ENCODE peak calls at places on chromosomes 16 and 17, in five cellular contexts. One of them, this sample, is unnamed.

GRCh38 chr17:50459081-50459676 is 9.5 kb downstream of the CHAD start:
- DNase-seq in ACHN: no peak
- DNase-seq in stimulated activated naive CD4-positive, alpha-beta T cell: no peak
- DNase-seq in left cardiac atrium: no peak
- DNase-seq in ovary: no peak
- DNase-seq in this sample: no peak

GRCh38 chr17:43129671-43130010 is 4.5 kb upstream of the BRCA1 start:
- DNase-seq in ACHN: no peak
- DNase-seq in stimulated activated naive CD4-positive, alpha-beta T cell: no peak
- DNase-seq in left cardiac atrium: no peak
- DNase-seq in ovary: no peak
- DNase-seq in this sample: no peak

GRCh38 chr16:17173134-17173729 is 297.5 kb downstream of the XYLT1 start:
- DNase-seq in ACHN: no peak
- DNase-seq in stimulated activated naive CD4-positive, alpha-beta T cell: peak
- DNase-seq in left cardiac atrium: peak
- DNase-seq in ovary: no peak
- DNase-seq in this sample: peak

GRCh38 chr17:16273499-16273898 is 56.5 kb downstream of the PIGL start:
- DNase-seq in ACHN: no peak
- DNase-seq in stimulated activated naive CD4-positive, alpha-beta T cell: no peak
- DNase-seq in left cardiac atrium: no peak
- DNase-seq in ovary: no peak
- DNase-seq in this sample: no peak

GRCh38 chr17:65446838-65447526 is 114.5 kb downstream of the AXIN2 start:
- DNase-seq in ACHN: no peak
- DNase-seq in stimulated activated naive CD4-positive, alpha-beta T cell: no peak
- DNase-seq in left cardiac atrium: no peak
- DNase-seq in ovary: no peak
- DNase-seq in this sample: no peak

GRCh38 chr16:68311316-68311620 is 449 bp downstream of the PRMT7 start:
- DNase-seq in ACHN: no peak
- DNase-seq in stimulated activated naive CD4-positive, alpha-beta T cell: no peak
- DNase-seq in left cardiac atrium: no peak
- DNase-seq in ovary: no peak
- DNase-seq in this sample: no peak

GRCh38 chr16:72787519-72788268 is 260.2 kb downstream of the ZFHX3 start:
- DNase-seq in ACHN: peak
- DNase-seq in stimulated activated naive CD4-positive, alpha-beta T cell: peak
- DNase-seq in left cardiac atrium: peak
- DNase-seq in ovary: peak
- DNase-seq in this sample: peak

GRCh38 chr16:648071-648785 is 937 bp upstream of the WDR90 start:
- DNase-seq in ACHN: peak
- DNase-seq in stimulated activated naive CD4-positive, alpha-beta T cell: no peak
- DNase-seq in left cardiac atrium: no peak
- DNase-seq in ovary: no peak
- DNase-seq in this sample: no peak

GRCh38 chr16:52547834-52548215 is 882 bp upstream of the TOX3 start:
- DNase-seq in ACHN: no peak
- DNase-seq in stimulated activated naive CD4-positive, alpha-beta T cell: no peak
- DNase-seq in left cardiac atrium: no peak
- DNase-seq in ovary: no peak
- DNase-seq in this sample: no peak

GRCh38 chr17:62098623-62099231 is 33.6 kb upstream of the MED13 start:
- DNase-seq in ACHN: no peak
- DNase-seq in stimulated activated naive CD4-positive, alpha-beta T cell: no peak
- DNase-seq in left cardiac atrium: no peak
- DNase-seq in ovary: no peak
- DNase-seq in this sample: no peak

GRCh38 chr16:23874613-23875294 is 39.0 kb downstream of the PRKCB start:
- DNase-seq in ACHN: no peak
- DNase-seq in stimulated activated naive CD4-positive, alpha-beta T cell: no peak
- DNase-seq in left cardiac atrium: no peak
- DNase-seq in ovary: no peak
- DNase-seq in this sample: no peak

GRCh38 chr17:4485676-4486646 is 12.7 kb upstream of the SPNS2 start:
- DNase-seq in ACHN: no peak
- DNase-seq in stimulated activated naive CD4-positive, alpha-beta T cell: peak
- DNase-seq in left cardiac atrium: peak
- DNase-seq in ovary: no peak
- DNase-seq in this sample: peak

GRCh38 chr17:4942760-4943508 is 2.9 kb downstream of the RNF167 start:
- DNase-seq in ACHN: no peak
- DNase-seq in stimulated activated naive CD4-positive, alpha-beta T cell: no peak
- DNase-seq in left cardiac atrium: no peak
- DNase-seq in ovary: no peak
- DNase-seq in this sample: no peak

GRCh38 chr17:42891539-42892152 is 9.0 kb upstream of the G6PC1 start:
- DNase-seq in ACHN: no peak
- DNase-seq in stimulated activated naive CD4-positive, alpha-beta T cell: no peak
- DNase-seq in left cardiac atrium: peak
- DNase-seq in ovary: peak
- DNase-seq in this sample: peak

GRCh38 chr16:89924298-89924924 is 1.3 kb downstream of the TUBB3 start:
- DNase-seq in ACHN: peak
- DNase-seq in stimulated activated naive CD4-positive, alpha-beta T cell: peak
- DNase-seq in left cardiac atrium: peak
- DNase-seq in ovary: no peak
- DNase-seq in this sample: no peak

This sample was measured in heart left ventricle.